ENCODE peak calls at places on chromosomes 13 and 19, in seven cellular contexts. X, V, Q, J, Z, N and H are unnamed samples.

GRCh38 chr13:75135325-75135825 is 346.6 kb downstream of the TBC1D4 start:
- DNase-seq in N (no peak), Z (no peak), X (no peak), Q (no peak), V (peak; percentile 23), J (no peak), H (peak; percentile 74)

GRCh38 chr19:50607874-50608785 is 31.6 kb downstream of the SYT3 start:
- DNase-seq in Z (peak; percentile 59), V (no peak), X (peak; percentile 35), J (peak; percentile 77), Q (peak; percentile 90), N (no peak), H (peak; percentile 49)

GRCh38 chr13:47598340-47598911 is 402.6 kb downstream of the SUCLA2 start:
- DNase-seq in V (no peak), X (no peak), J (no peak), Q (no peak), N (no peak), Z (no peak), H (peak; percentile 14)

GRCh38 chr19:31286491-31286890 is 62.7 kb downstream of the TSHZ3 start:
- DNase-seq in Q (no peak), X (no peak), V (no peak), N (no peak), Z (no peak), J (no peak), H (peak; percentile 14)

GRCh38 chr13:113383089-113383488 is 19.2 kb upstream of the GRTP1 start:
- DNase-seq in Z (no peak), N (no peak), Q (no peak), V (no peak), X (no peak), J (no peak), H (no peak)

GRCh38 chr13:87999791-88000190 is 328.6 kb downstream of the SLITRK5 start:
- DNase-seq in X (no peak), J (no peak), Q (peak; percentile 13), V (no peak), Z (no peak), N (no peak), H (peak; percentile 3)

GRCh38 chr13:19818223-19818842 is 35.6 kb upstream of the PSPC1 start:
- DNase-seq in J (peak; percentile 15), N (no peak), X (no peak), V (no peak), Z (peak; percentile 14), Q (peak; percentile 16), H (no peak)

GRCh38 chr13:24747248-24748151 is 16.5 kb upstream of the RNF17 start:
- DNase-seq in Q (no peak), V (no peak), N (no peak), J (peak; percentile 14), Z (no peak), X (no peak), H (no peak)

GRCh38 chr19:33670398-33670797 is 48.6 kb downstream of the CHST8 start:
- DNase-seq in X (no peak), Q (no peak), Z (no peak), N (no peak), V (no peak), J (no peak), H (no peak)

GRCh38 chr19:35816262-35816661 is 3.6 kb upstream of the PRODH2 start:
- DNase-seq in X (no peak), Z (no peak), Q (no peak), J (no peak), V (no peak), N (no peak), H (no peak)

GRCh38 chr13:113915786-113916329 is 52.0 kb upstream of the GAS6 start:
- DNase-seq in J (no peak), Z (no peak), V (no peak), Q (no peak), N (no peak), X (no peak), H (no peak)

GRCh38 chr19:2962018-2962670 is 15.2 kb upstream of the TLE6 start:
- DNase-seq in Z (peak; percentile 78), J (no peak), N (peak; percentile 66), V (peak; percentile 58), Q (peak; percentile 61), X (no peak), H (peak; percentile 71)

GRCh38 chr13:49023441-49023840 is 47.7 kb downstream of the FNDC3A start:
- DNase-seq in N (no peak), J (no peak), Q (no peak), Z (no peak), X (no peak), V (peak; percentile 23), H (peak; percentile 42)

GRCh38 chr13:114100446-114101320 is 31.7 kb downstream of the RASA3 start:
- DNase-seq in V (no peak), X (no peak), Q (no peak), J (no peak), Z (peak; percentile 20), N (no peak), H (no peak)

GRCh38 chr13:34076943-34077703 is 259.2 kb downstream of the RFC3 start:
- DNase-seq in N (no peak), X (no peak), Q (no peak), V (peak; percentile 6), J (no peak), Z (no peak), H (peak; percentile 47)

GRCh38 chr13:110625771-110626321 is 10.5 kb downstream of the NAXD start:
- DNase-seq in J (no peak), N (peak; percentile 81), Z (no peak), V (no peak), X (no peak), Q (no peak), H (no peak)

GRCh38 chr13:109241160-109241559 is 545.2 kb downstream of the IRS2 start:
- DNase-seq in J (no peak), Q (no peak), N (no peak), X (no peak), V (no peak), Z (no peak), H (no peak)

GRCh38 chr13:35914662-35915061 is 216.5 kb downstream of the DCLK1 start:
- DNase-seq in J (no peak), Q (no peak), N (no peak), V (no peak), Z (no peak), X (no peak), H (peak; percentile 38)